ENCODE peak calls at places on chromosomes 5 and 9, in five cellular contexts. S is ovary; X is effector memory CD4-positive, alpha-beta T cell; V is heart right ventricle; O is fibroblast of lung. E is an unnamed sample.

GRCh38 chr5:142325677-142326479 is 1.1 kb upstream of the SPRY4 start:
- DNase-seq in O (peak; percentile 71), V (peak; percentile 70), S (peak; percentile 41), X (no peak), E (peak; percentile 72)

GRCh38 chr9:113584728-113585442 is 121.4 kb downstream of the RGS3 start:
- DNase-seq in X (no peak), S (no peak), V (no peak), O (no peak), E (no peak)

GRCh38 chr5:68343421-68343826 is 127.9 kb downstream of the PIK3R1 start:
- DNase-seq in S (no peak), V (peak; percentile 54), X (no peak), O (peak; percentile 92), E (peak; percentile 18)

GRCh38 chr5:95238560-95239325 is 46.2 kb downstream of the MCTP1 start:
- DNase-seq in V (no peak), S (no peak), O (peak; percentile 74), X (no peak), E (no peak)

GRCh38 chr9:68785965-68786364 is 80.9 kb downstream of the PIP5K1B start:
- DNase-seq in S (no peak), X (no peak), O (no peak), V (no peak), E (no peak)

GRCh38 chr5:126403156-126403555 is 20.1 kb upstream of the GRAMD2B start:
- DNase-seq in O (no peak), S (no peak), X (no peak), V (no peak), E (no peak)

GRCh38 chr9:109035684-109036423 is 22.6 kb upstream of the CTNNAL1 start:
- DNase-seq in S (peak; percentile 55), O (peak; percentile 94), V (peak; percentile 30), X (no peak), E (no peak)

GRCh38 chr9:79246170-79246569 is 325.6 kb upstream of the TLE4 start:
- DNase-seq in O (no peak), X (no peak), S (no peak), V (no peak), E (no peak)

GRCh38 chr5:149141957-149142851 is 911 bp downstream of the ABLIM3 start:
- DNase-seq in O (peak; percentile 47), S (no peak), V (peak; percentile 62), X (no peak), E (peak; percentile 36)

GRCh38 chr5:43400082-43400481 is 12.1 kb downstream of the CCL28 start:
- DNase-seq in O (peak; percentile 29), S (no peak), V (no peak), X (no peak), E (no peak)

GRCh38 chr5:178273665-178274541 is 41.3 kb upstream of the PHYKPL start:
- DNase-seq in O (no peak), X (no peak), V (no peak), S (no peak), E (no peak)

GRCh38 chr9:111728143-111728542 is 66.6 kb downstream of the SHOC1 start:
- DNase-seq in O (peak; percentile 72), S (no peak), V (no peak), X (no peak), E (no peak)

GRCh38 chr5:150317048-150318003 is 14.6 kb upstream of the ARSI start:
- DNase-seq in S (peak; percentile 46), O (peak; percentile 97), V (no peak), X (no peak), E (no peak)

GRCh38 chr9:26809795-26810194 is 82.8 kb downstream of the CAAP1 start:
- DNase-seq in S (no peak), X (no peak), V (no peak), O (peak; percentile 70), E (no peak)

GRCh38 chr9:135167839-135168378 is 80.4 kb downstream of the OLFM1 start:
- DNase-seq in O (no peak), S (no peak), V (no peak), X (no peak), E (no peak)

GRCh38 chr5:67353500-67353931 is 156.9 kb upstream of the CD180 start:
- DNase-seq in V (no peak), X (no peak), S (no peak), O (peak; percentile 40), E (no peak)

GRCh38 chr9:109787735-109788134 is 7.7 kb downstream of the PALM2AKAP2 start:
- DNase-seq in V (no peak), S (no peak), O (no peak), X (no peak), E (no peak)

GRCh38 chr5:141484499-141485304 is at the start of gene PCDHGC4:
- DNase-seq in S (no peak), X (no peak), V (no peak), O (peak; percentile 41), E (no peak)

GRCh38 chr9:124932355-124932754 is 8.5 kb downstream of the GOLGA1 start:
- DNase-seq in X (no peak), O (no peak), S (no peak), V (no peak), E (no peak)

GRCh38 chr5:156640751-156641241 is 209.3 kb upstream of the PPP1R2B start:
- DNase-seq in O (peak; percentile 56), X (no peak), S (no peak), V (no peak), E (no peak)

GRCh38 chr5:180291943-180292831 is at the start of gene MAPK9:
- DNase-seq in S (peak; percentile 86), V (peak; percentile 81), O (peak; percentile 66), X (peak; percentile 79), E (peak; percentile 86)

GRCh38 chr9:133679466-133680051 is 43.4 kb downstream of the DBH start:
- DNase-seq in X (no peak), O (no peak), S (peak; percentile 49), V (peak; percentile 39), E (peak; percentile 56)
- H3K4me3 ChIP-seq in X (no peak overlapping the region), O (no peak overlapping the region), S (no peak overlapping the region), V (no peak overlapping the region), E (peak overlapping the region; percentile 37)

DNA sequence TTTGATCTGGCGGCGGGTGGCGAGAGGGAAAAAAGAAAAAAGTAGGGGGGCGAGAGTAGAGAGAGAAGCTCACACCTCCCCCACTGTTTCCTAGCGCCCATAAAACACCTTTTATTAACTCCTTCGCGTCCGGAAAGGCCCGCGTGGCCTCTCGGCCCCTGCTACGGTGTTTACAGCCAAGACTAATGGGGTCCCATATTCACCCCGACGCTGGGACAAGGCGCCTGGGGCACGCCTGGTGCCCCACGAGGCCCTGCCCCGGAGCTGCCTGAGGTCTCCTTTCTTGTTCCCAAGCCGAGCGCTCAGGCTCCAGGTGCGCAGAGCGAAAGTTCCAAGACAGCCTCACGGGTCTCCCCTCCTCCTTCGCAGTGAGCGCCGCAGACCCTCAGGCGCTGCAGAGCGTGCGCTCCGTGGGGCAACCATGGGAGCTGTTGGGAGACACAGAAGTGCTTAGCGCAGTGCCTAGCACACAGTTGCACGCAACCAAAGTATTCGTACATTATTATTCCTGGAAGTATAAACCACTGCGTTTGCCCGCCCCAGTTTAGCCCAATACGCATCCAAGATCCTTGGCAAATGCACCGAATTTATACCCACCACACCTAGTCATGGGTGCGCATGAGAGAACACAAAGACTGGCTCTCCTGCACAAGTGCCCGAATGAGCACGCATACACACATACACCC is 4.3 kb downstream of the HAND1 start:
- DNase-seq in X (no peak), S (no peak), O (no peak), V (no peak), E (no peak)
- H3K4me1 ChIP-seq in X (peaks cover 61% of the 10 kb centered on the region), S (peaks cover 8% of the 10 kb centered on the region), O (no peaks in the 10 kb centered on the region), V (peaks cover 66% of the 10 kb centered on the region), E (peaks cover 79% of the 10 kb centered on the region)

GRCh38 chr5:1884638-1885475 is 2.1 kb upstream of the IRX4 start:
- DNase-seq in V (no peak), X (no peak), S (no peak), O (no peak), E (no peak)

GRCh38 chr5:1886634-1887399 is 4.1 kb upstream of the IRX4 start:
- DNase-seq in O (no peak), S (no peak), X (no peak), V (no peak), E (no peak)

GRCh38 chr5:1887400-1888360 is 5.0 kb upstream of the IRX4 start:
- DNase-seq in V (no peak), X (no peak), O (no peak), S (no peak), E (no peak)

GRCh38 chr5:1885476-1885755 is 2.7 kb upstream of the IRX4 start:
- DNase-seq in O (no peak), V (no peak), S (no peak), X (no peak), E (peak; percentile 13)

DNA sequence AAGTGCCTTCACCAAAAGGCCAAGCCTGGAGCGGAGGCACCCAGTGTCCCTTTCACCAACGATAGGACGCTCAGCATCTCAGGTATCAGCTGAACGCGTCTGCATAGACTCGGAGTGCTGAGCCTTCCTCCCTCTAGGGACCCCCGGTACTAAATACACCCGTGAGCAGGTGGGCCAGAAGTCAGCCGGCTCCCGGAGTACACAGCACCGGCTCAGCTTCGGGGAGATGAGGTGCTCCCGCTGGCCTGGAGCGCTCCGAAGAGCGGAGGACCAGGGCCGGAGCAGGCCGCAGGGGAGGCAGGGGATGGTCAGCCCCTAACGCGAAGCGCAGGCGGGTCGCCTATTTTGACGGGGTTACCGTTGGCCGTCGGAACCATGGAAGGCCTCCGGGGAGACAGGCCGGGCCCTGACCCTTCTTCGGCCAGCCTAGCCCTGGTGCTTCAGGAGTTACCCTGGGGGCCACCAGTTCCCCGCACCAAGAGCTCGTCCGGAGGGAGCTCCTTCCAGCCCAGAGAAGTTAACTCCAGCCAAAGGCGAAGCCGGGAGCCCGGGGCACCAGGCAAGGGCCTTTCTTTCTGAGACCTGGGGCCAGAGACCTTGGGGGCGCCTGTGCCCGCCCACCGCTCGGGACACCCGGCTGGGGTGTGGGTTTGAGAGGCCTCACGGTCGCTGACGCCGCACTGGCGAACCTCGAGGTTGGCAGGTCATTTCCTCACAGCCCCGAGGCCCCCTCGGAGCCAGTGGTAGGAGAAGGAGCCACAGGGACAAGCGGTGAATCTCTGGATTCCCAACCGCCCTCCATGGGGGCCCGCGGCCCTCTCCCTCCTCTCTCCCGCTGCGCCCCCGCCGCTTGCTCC is 3.3 kb upstream of the IRX4 start:
- DNase-seq in V (no peak), S (no peak), O (no peak), X (no peak), E (no peak)
- H3K4me3 ChIP-seq in V (peak overlapping the region; percentile 42), S (no peak overlapping the region), O (no peak overlapping the region), X (no peak overlapping the region), E (peak overlapping the region; percentile 71)

DNA sequence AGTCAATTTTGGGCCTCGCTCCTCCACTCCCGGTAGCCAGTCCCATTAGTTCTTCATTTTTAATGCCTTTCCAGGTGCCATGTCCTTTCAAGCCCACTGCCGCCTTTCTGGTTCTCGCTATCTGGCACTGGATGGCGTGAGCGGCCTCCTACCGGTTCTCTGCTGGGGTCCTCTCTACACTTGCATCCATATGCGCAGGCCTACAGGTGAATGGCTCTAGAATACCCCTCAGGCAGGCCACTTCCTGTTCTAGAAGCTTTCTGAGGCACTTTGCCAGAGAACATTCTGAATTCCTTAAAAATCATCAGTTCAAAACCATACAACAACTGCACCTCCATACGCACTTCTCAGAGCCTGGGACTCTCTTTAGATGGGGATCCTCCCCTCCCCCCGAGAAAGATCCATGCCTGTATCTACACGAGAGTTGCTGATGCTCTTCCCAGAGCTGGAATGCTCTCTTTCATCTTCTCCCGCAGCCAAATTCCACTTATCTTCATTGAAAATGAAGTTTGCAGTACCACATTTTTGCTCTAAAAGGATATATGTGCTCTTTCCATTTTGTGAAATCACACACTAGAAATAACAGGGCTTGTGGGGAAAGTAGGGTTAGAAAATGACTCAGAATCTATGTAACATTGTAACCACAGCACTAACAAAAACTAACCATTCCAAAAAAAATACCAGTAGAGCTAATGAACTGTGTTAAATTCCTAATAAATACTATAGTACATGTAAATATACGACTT is 1.4 kb upstream of the LHFPL2 start:
- DNase-seq in V (no peak), S (no peak), X (no peak), O (peak; percentile 81), E (no peak)
- H3K4me1 ChIP-seq in V (peaks cover 23% of the 10 kb centered on the region), S (peaks cover 13% of the 10 kb centered on the region), X (peaks cover 9% of the 10 kb centered on the region), O (peaks cover 11% of the 10 kb centered on the region), E (peaks cover 34% of the 10 kb centered on the region)

GRCh38 chr5:65612298-65612907 is 11.7 kb downstream of the TRIM23 start:
- DNase-seq in X (no peak), S (no peak), V (no peak), O (no peak), E (no peak)
- H3K4me3 ChIP-seq in X (no peak overlapping the region), S (no peak overlapping the region), V (no peak overlapping the region), O (no peak overlapping the region), E (no peak overlapping the region)